ENCODE peak calls at places on chromosomes 2 and 18, in nine cellular contexts. U, I, O, E, R, Q, P, S and G are unnamed samples.

GRCh38 chr18:9337875-9338274 is 3.3 kb downstream of the TWSG1 start:
- DNase-seq in U (no peak), I (peak; percentile 18), O (no peak), E (no peak), R (no peak), Q (no peak), P (no peak), S (no peak), G (no peak)

GRCh38 chr2:121193185-121193584 is 91.8 kb downstream of the TFCP2L1 start:
- DNase-seq in U (no peak), I (no peak), O (no peak), E (no peak), R (no peak), Q (no peak), P (no peak), S (no peak), G (no peak)

GRCh38 chr2:84841577-84841976 is 39.3 kb downstream of the TRABD2A start:
- DNase-seq in U (no peak), I (no peak), O (no peak), E (no peak), R (peak; percentile 76), Q (no peak), P (no peak), S (no peak), G (no peak)

GRCh38 chr2:109217362-109218086 is 88.5 kb downstream of the SH3RF3 start:
- DNase-seq in U (no peak), I (peak; percentile 96), O (peak; percentile 52), E (no peak), R (peak; percentile 24), Q (peak; percentile 67), P (no peak), S (no peak), G (peak; percentile 28)

GRCh38 chr2:75518638-75519465 is 41.9 kb downstream of the EVA1A start:
- DNase-seq in U (no peak), I (no peak), O (no peak), E (no peak), R (no peak), Q (no peak), P (no peak), S (no peak), G (no peak)

GRCh38 chr2:46127176-46127575 is 170.0 kb upstream of the EPAS1 start:
- DNase-seq in U (no peak), I (no peak), O (no peak), E (no peak), R (no peak), Q (no peak), P (no peak), S (no peak), G (no peak)

GRCh38 chr18:57352271-57352701 is at the start of gene ST8SIA3:
- DNase-seq in U (peak; percentile 9), I (no peak), O (no peak), E (no peak), R (no peak), Q (no peak), P (no peak), S (peak; percentile 70), G (no peak)

GRCh38 chr18:28027755-28028154 is 149.2 kb downstream of the CDH2 start:
- DNase-seq in U (no peak), I (no peak), O (no peak), E (no peak), R (no peak), Q (no peak), P (no peak), S (no peak), G (no peak)

GRCh38 chr18:65567372-65567771 is 183.4 kb upstream of the CDH7 start:
- DNase-seq in U (no peak), I (no peak), O (no peak), E (no peak), R (no peak), Q (no peak), P (peak; percentile 19), S (peak; percentile 48), G (no peak)